ENCODE peak calls at places on chromosomes 7 and 10, in nine cellular contexts. K, V, I, X, G, T, C, M and L are unnamed samples.
A peak's percentile ranks its signal among the peaks of the same experiment; 100 is the strongest.

GRCh38 chr7:36387437-36388345 is 2.0 kb upstream of the ANLN start:
- DNase-seq in K (no peak), V (peak; percentile 78), I (no peak), X (no peak), G (no peak), T (no peak), C (no peak), M (no peak), L (no peak)

GRCh38 chr10:131621784-131622624 is 278.8 kb upstream of the PPP2R2D start:
- DNase-seq in K (no peak), V (peak; percentile 60), I (no peak), X (no peak), G (no peak), T (no peak), C (no peak), M (no peak), L (no peak)

GRCh38 chr10:101579516-101579870 is 8.6 kb downstream of the POLL start:
- DNase-seq in K (no peak), V (no peak), I (no peak), X (no peak), G (no peak), T (no peak), C (no peak), M (no peak), L (no peak)

GRCh38 chr7:82593780-82594179 is 150.2 kb upstream of the CACNA2D1 start:
- DNase-seq in K (peak; percentile 21), V (no peak), I (no peak), X (no peak), G (no peak), T (no peak), C (no peak), M (no peak), L (no peak)

GRCh38 chr10:15543994-15544393 is 172.9 kb upstream of the FAM171A1 start:
- DNase-seq in K (no peak), V (no peak), I (no peak), X (no peak), G (no peak), T (no peak), C (no peak), M (no peak), L (no peak)

GRCh38 chr10:132366006-132366405 is 31.0 kb upstream of the PWWP2B start:
- DNase-seq in K (no peak), V (no peak), I (peak; percentile 36), X (no peak), G (no peak), T (peak; percentile 47), C (no peak), M (no peak), L (no peak)

GRCh38 chr7:84912993-84913635 is 273.7 kb downstream of the SEMA3D start:
- DNase-seq in K (no peak), V (no peak), I (no peak), X (no peak), G (no peak), T (no peak), C (no peak), M (no peak), L (no peak)

GRCh38 chr10:5812283-5813090 is 747 bp downstream of the GDI2 start:
- DNase-seq in K (no peak), V (peak; percentile 27), I (peak; percentile 78), X (no peak), G (peak; percentile 26), T (peak; percentile 77), C (peak; percentile 53), M (no peak), L (peak; percentile 81)

GRCh38 chr10:69902835-69903535 is 101.3 kb downstream of the COL13A1 start:
- DNase-seq in K (no peak), V (no peak), I (no peak), X (no peak), G (no peak), T (no peak), C (no peak), M (no peak), L (no peak)

GRCh38 chr7:43905209-43905946 is 1.0 kb downstream of the URGCP start:
- DNase-seq in K (no peak), V (peak; percentile 63), I (no peak), X (peak; percentile 97), G (no peak), T (peak; percentile 68), C (no peak), M (peak; percentile 97), L (peak; percentile 28)

GRCh38 chr10:59833810-59834209 is 72.5 kb downstream of the CCDC6 start:
- DNase-seq in K (no peak), V (no peak), I (no peak), X (no peak), G (no peak), T (no peak), C (no peak), M (no peak), L (no peak)

GRCh38 chr10:23892296-23892695 is 316.6 kb upstream of the KIAA1217 start:
- DNase-seq in K (no peak), V (no peak), I (no peak), X (no peak), G (no peak), T (no peak), C (no peak), M (no peak), L (no peak)

GRCh38 chr10:96619803-96620773 is 33.3 kb upstream of the TM9SF3 start:
- DNase-seq in K (peak; percentile 6), V (no peak), I (no peak), X (no peak), G (no peak), T (no peak), C (no peak), M (no peak), L (peak; percentile 78)

GRCh38 chr10:62817763-62818425 is 1.7 kb upstream of the EGR2 start:
- DNase-seq in K (peak; percentile 61), V (peak; percentile 79), I (peak; percentile 81), X (peak; percentile 54), G (peak; percentile 52), T (peak; percentile 82), C (peak; percentile 81), M (peak; percentile 91), L (peak; percentile 76)

GRCh38 chr10:21326594-21326993 is 198.9 kb downstream of the SKIDA1 start:
- DNase-seq in K (no peak), V (no peak), I (no peak), X (no peak), G (no peak), T (no peak), C (no peak), M (no peak), L (no peak)

GRCh38 chr10:84049300-84050015 is 89.9 kb upstream of the GHITM start:
- DNase-seq in K (no peak), V (no peak), I (no peak), X (no peak), G (no peak), T (no peak), C (no peak), M (no peak), L (no peak)

GRCh38 chr7:108660465-108660864 is 90.8 kb downstream of the DNAJB9 start:
- DNase-seq in K (peak; percentile 4), V (no peak), I (no peak), X (no peak), G (no peak), T (no peak), C (no peak), M (no peak), L (peak; percentile 4)

GRCh38 chr10:65931291-65932080 is 994.4 kb upstream of the LRRTM3 start:
- DNase-seq in K (no peak), V (no peak), I (no peak), X (no peak), G (no peak), T (no peak), C (no peak), M (no peak), L (no peak)

GRCh38 chr10:130363051-130363450 is 226.9 kb downstream of the GLRX3 start:
- DNase-seq in K (no peak), V (no peak), I (no peak), X (no peak), G (no peak), T (no peak), C (no peak), M (no peak), L (no peak)
- TF ChIP-seq POLR2A in K (no peak), V (no peak), I (no peak), X (no peak), G (no peak), T (no peak), C (no peak), M (no peak), L (no peak)

GRCh38 chr10:92757720-92758119 is 68.0 kb downstream of the HHEX start:
- DNase-seq in K (no peak), V (no peak), I (no peak), X (no peak), G (no peak), T (no peak), C (no peak), M (no peak), L (peak; percentile 37)

GRCh38 chr10:92757066-92757716 is 67.4 kb downstream of the HHEX start:
- DNase-seq in K (peak; percentile 82), V (peak; percentile 61), I (peak; percentile 97), X (peak; percentile 72), G (peak; percentile 86), T (peak; percentile 76), C (peak; percentile 87), M (peak; percentile 33), L (peak; percentile 89)

GRCh38 chr10:92755725-92756124 is 66.0 kb downstream of the HHEX start:
- DNase-seq in K (no peak), V (no peak), I (no peak), X (no peak), G (no peak), T (no peak), C (no peak), M (no peak), L (no peak)

GRCh38 chr10:92758594-92758993 is 68.8 kb downstream of the HHEX start:
- DNase-seq in K (no peak), V (no peak), I (no peak), X (peak; percentile 25), G (no peak), T (no peak), C (no peak), M (no peak), L (no peak)

GRCh38 chr10:92756233-92757065 is 66.7 kb downstream of the HHEX start:
- DNase-seq in K (peak; percentile 44), V (peak; percentile 25), I (no peak), X (peak; percentile 92), G (no peak), T (no peak), C (peak; percentile 18), M (no peak), L (peak; percentile 90)
- TF ChIP-seq POLR2A in K (no peak), V (no peak), I (no peak), X (no peak), G (no peak), T (no peak), C (no peak), M (no peak), L (no peak)

GRCh38 chr7:135509839-135510602 is at the start of gene CNOT4:
- DNase-seq in K (peak; percentile 92), V (peak; percentile 97), I (peak; percentile 98), X (peak; percentile 92), G (peak; percentile 95), T (peak; percentile 98), C (peak; percentile 97), M (peak; percentile 59), L (peak; percentile 98)
- TF ChIP-seq POLR2A in K (peak; percentile 93), V (peak; percentile 81), I (peak; percentile 37), X (peak; percentile 78), G (peak; percentile 62), T (peak; percentile 75), C (peak; percentile 57), M (peak; percentile 82), L (peak; percentile 71)

DNA sequence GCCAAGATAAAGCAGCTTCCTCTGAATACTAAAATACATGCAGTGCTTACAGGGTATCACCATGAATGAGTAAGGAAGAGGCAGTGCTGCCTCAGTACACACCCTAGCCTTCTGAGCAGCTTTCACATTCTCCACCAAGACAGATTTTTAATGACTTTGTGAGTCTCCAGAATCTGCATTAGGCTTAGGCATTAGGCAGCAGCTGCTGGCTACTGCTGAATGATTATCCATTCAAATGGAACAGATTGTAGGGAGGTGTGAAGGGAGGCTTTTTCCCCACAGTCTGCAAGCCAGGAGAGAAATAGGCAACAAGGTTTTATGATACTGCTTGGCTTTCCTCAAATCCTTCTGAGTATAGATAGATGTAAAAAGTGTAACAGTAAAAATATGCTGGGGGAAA is 1226.7 kb upstream of the LRRN3 start:
- DNase-seq in K (no peak), V (no peak), I (no peak), X (no peak), G (no peak), T (no peak), C (no peak), M (no peak), L (no peak)
- TF ChIP-seq POLR2A in K (no peak), V (no peak), I (no peak), X (no peak), G (no peak), T (no peak), C (no peak), M (no peak), L (no peak)